ENCODE peak calls at places on chromosomes 3 and 15, in four cellular contexts. T is A549, D is GM12891, W is K562. O is an unnamed sample.

GRCh38 chr3:197460639-197461038 is 95.1 kb downstream of the BDH1 start:
- DNase-seq in D (no peak), W (no peak), T (no peak), O (no peak)

GRCh38 chr15:25846377-25846776 is 16.8 kb downstream of the ATP10A start:
- DNase-seq in T (no peak), D (no peak), W (no peak), O (no peak)

GRCh38 chr15:58952751-58953150 is 19.3 kb upstream of the SLTM start:
- DNase-seq in T (no peak), W (no peak), D (no peak), O (no peak)

GRCh38 chr3:122350814-122351418 is 25.9 kb downstream of the CSTA start:
- DNase-seq in T (no peak), D (no peak), W (no peak), O (no peak)

GRCh38 chr3:14652-15051 is 181.9 kb upstream of the CHL1 start:
- DNase-seq in T (no peak), W (no peak), D (no peak), O (no peak)

GRCh38 chr3:5103743-5104142 is 18.3 kb upstream of the ARL8B start:
- DNase-seq in W (no peak), T (no peak), D (no peak), O (no peak)

GRCh38 chr3:147962408-147963164 is 553.4 kb downstream of the ZIC1 start:
- DNase-seq in W (no peak), D (no peak), T (no peak), O (no peak)

GRCh38 chr15:58247803-58248503 is 109.8 kb downstream of the AQP9 start:
- DNase-seq in W (no peak), T (no peak), D (no peak), O (no peak)

GRCh38 chr15:40582726-40583246 is 11.3 kb upstream of the KNL1 start:
- DNase-seq in T (peak; percentile 87), D (no peak), W (peak; percentile 68), O (peak; percentile 31)

GRCh38 chr15:59274126-59274970 is 67.7 kb downstream of the LDHAL6B start:
- DNase-seq in D (no peak), T (peak; percentile 71), W (no peak), O (peak; percentile 19)

GRCh38 chr3:52205727-52206372 is 7.9 kb downstream of the ALAS1 start:
- DNase-seq in D (no peak), W (no peak), T (no peak), O (no peak)

GRCh38 chr3:57544181-57545125 is at the start of gene DNAH12:
- DNase-seq in W (peak; percentile 58), D (peak; percentile 23), T (no peak), O (no peak)

GRCh38 chr3:117927831-117928230 is 1106.8 kb downstream of the IGSF11 start:
- DNase-seq in W (no peak), D (no peak), T (no peak), O (no peak)

GRCh38 chr3:140834266-140835037 is 107.2 kb upstream of the SLC25A36 start:
- DNase-seq in T (peak; percentile 10), W (no peak), D (no peak), O (peak; percentile 23)

GRCh38 chr3:51568041-51568440 is 29.5 kb downstream of the RAD54L2 start:
- DNase-seq in T (no peak), D (no peak), W (no peak), O (no peak)

GRCh38 chr3:10798600-10799367 is 17.2 kb upstream of the SLC6A11 start:
- DNase-seq in W (no peak), T (no peak), D (no peak), O (no peak)

GRCh38 chr15:31468911-31469800 is 142.5 kb downstream of the KLF13 start:
- DNase-seq in D (no peak), W (no peak), T (no peak), O (no peak)

GRCh38 chr3:170132335-170132734 is 49.2 kb downstream of the PHC3 start:
- DNase-seq in D (no peak), W (peak; percentile 86), T (peak; percentile 11), O (no peak)

GRCh38 chr3:169657351-169658124 is 6.0 kb downstream of the MECOM start:
- DNase-seq in D (no peak), W (no peak), T (no peak), O (no peak)

GRCh38 chr3:177519588-177519987 is 322.3 kb upstream of the TBL1XR1 start:
- DNase-seq in W (no peak), T (no peak), D (no peak), O (no peak)

GRCh38 chr3:21747376-21747775 is 3.6 kb downstream of the ZNF385D start:
- DNase-seq in T (no peak), D (no peak), W (no peak), O (no peak)

GRCh38 chr3:118525096-118525495 is 509.6 kb downstream of the IGSF11 start:
- DNase-seq in D (no peak), W (no peak), T (no peak), O (no peak)

GRCh38 chr3:16404349-16404895 is 109.1 kb downstream of the RFTN1 start:
- DNase-seq in D (no peak), W (no peak), T (no peak), O (no peak)

GRCh38 chr3:117666316-117666715 is 956.7 kb downstream of the TUSC7 start:
- DNase-seq in D (no peak), W (no peak), T (no peak), O (no peak)

GRCh38 chr3:132256984-132257383 is 60.2 kb upstream of the ACP3 start:
- DNase-seq in W (peak; percentile 15), T (peak; percentile 53), D (no peak), O (no peak)

GRCh38 chr15:63792584-63792983 is 41.2 kb downstream of the HERC1 start:
- DNase-seq in D (no peak), T (no peak), W (peak; percentile 64), O (no peak)

GRCh38 chr3:140850210-140850955 is 91.3 kb upstream of the SLC25A36 start:
- DNase-seq in W (no peak), T (no peak), D (no peak), O (peak; percentile 5)

GRCh38 chr3:36606871-36607765 is 157.2 kb downstream of the DCLK3 start:
- DNase-seq in W (no peak), D (no peak), T (no peak), O (no peak)

GRCh38 chr15:88467935-88468528 is 524 bp downstream of the MRPS11 start:
- DNase-seq in D (no peak), W (peak; percentile 51), T (peak; percentile 25), O (no peak)

GRCh38 chr15:80152896-80153876 is at the start of gene FAH:
- DNase-seq in W (peak; percentile 57), D (no peak), T (no peak), O (peak; percentile 39)

GRCh38 chr3:183310936-183311335 is 57.9 kb downstream of the B3GNT5 start:
- DNase-seq in W (no peak), T (no peak), D (no peak), O (no peak)

GRCh38 chr3:190435618-190436017 is 14.1 kb downstream of the TMEM207 start:
- DNase-seq in T (no peak), D (no peak), W (no peak), O (no peak)

GRCh38 chr3:108471346-108471935 is 39.0 kb downstream of the MYH15 start:
- DNase-seq in W (no peak), T (no peak), D (no peak), O (no peak)

GRCh38 chr3:66401578-66402382 is 99.0 kb downstream of the LRIG1 start:
- DNase-seq in T (no peak), W (no peak), D (no peak), O (no peak)

GRCh38 chr15:67085237-67085817 is 19.9 kb downstream of the SMAD3 start:
- DNase-seq in W (no peak), T (no peak), D (no peak), O (no peak)

GRCh38 chr3:143978263-143978631 is 6.6 kb downstream of the DIPK2A start:
- DNase-seq in T (no peak), W (no peak), D (no peak), O (no peak)

GRCh38 chr15:41919201-41919820 is 25.5 kb upstream of the SPTBN5 start:
- DNase-seq in T (no peak), D (no peak), W (no peak), O (no peak)
- TF ChIP-seq POLR2A in T (no peak), D (no peak), W (no peak), O (no peak)

DNA sequence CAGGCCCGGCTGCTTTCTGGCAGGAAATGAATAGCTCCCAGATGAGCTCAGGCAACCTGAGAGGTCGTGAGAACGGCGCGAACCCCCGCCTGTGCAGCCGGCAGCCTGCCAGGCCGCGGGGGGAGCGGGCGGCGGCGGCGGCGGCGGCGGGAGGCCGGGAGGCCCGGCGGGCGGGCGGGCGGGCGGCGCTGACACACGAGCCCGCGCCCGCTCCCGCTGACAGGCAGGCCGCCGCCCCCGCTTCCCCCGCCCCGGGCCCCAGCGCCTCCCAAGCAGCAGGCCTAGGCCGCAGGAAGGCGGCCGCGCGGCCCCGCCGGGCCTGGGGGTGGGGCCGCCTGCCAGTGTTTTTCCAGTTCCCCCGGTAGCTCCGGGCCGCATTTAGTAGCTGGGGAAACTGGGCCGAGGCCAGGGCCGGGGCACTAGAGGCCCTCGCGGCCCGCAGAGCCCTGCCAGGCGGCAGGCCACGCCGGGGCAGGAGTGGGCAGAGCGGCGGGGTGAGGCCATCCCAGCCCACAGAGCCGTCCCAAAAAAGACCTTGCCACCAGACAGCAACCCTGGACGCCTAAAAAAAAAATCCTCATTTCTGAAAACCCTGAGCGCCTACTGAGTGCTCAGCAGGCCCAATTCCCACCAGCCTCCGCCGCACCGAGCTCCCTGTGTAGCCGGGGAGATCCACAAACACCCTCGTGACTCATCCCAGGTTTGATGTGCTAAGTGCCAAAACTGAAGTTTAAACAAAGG is 5.6 kb downstream of the HES1 start:
- DNase-seq in T (peak; percentile 83), W (peak; percentile 89), D (peak; percentile 74), O (peak; percentile 99)
- TF ChIP-seq POLR2A in T (no peak), W (peak; percentile 75), D (no peak), O (peak; percentile 38)

DNA sequence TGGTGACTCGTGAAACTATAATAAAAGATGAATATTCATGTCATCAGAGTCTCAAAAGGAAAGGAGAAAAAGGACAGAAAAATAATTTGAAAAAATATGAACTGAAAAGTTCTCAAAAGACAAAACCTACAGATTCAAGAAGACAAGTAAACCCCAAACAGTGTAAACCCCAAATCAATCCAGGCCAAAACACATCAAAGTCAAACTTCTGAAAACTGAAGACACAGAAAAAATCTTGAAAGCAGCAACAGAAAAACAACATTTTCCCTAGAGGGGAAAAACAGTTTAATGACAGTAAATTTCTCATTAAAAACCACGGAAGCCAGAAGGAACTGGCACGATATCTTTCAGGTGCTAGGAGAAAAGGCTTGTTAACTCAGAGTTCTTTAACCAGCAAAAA is 143.8 kb downstream of the PEAK1 start:
- DNase-seq in T (no peak), W (no peak), D (no peak), O (no peak)
- TF ChIP-seq POLR2A in T (no peak), W (no peak), D (no peak), O (no peak)

GRCh38 chr15:78010112-78010511 is 67.4 kb downstream of the TBC1D2B start:
- DNase-seq in W (no peak), T (no peak), D (no peak), O (no peak)
- TF ChIP-seq POLR2A in W (no peak), T (no peak), D (no peak), O (no peak)

O was measured in H54.